ENCODE peak calls at places on chromosomes 13 and 19, in six cellular contexts. One of them, this sample, is unnamed.

GRCh38 chr13:110556224-110556606 is 5.3 kb downstream of the RAB20 start:
- DNase-seq in esophagus squamous epithelium: no peak
- DNase-seq in endothelial cell: no peak
- DNase-seq in WERI-Rb-1: no peak
- DNase-seq in CD14-positive monocyte: no peak
- DNase-seq in mesothelial cell of epicardium: no peak
- DNase-seq in this sample: no peak

GRCh38 chr19:54684537-54684936 is 21.8 kb downstream of the LILRB4 start:
- DNase-seq in esophagus squamous epithelium: no peak
- DNase-seq in endothelial cell: no peak
- DNase-seq in WERI-Rb-1: no peak
- DNase-seq in CD14-positive monocyte: no peak
- DNase-seq in mesothelial cell of epicardium: no peak
- DNase-seq in this sample: no peak

GRCh38 chr13:33178197-33178699 is 107.3 kb downstream of the STARD13 start:
- DNase-seq in esophagus squamous epithelium: no peak
- DNase-seq in endothelial cell: no peak
- DNase-seq in WERI-Rb-1: no peak
- DNase-seq in CD14-positive monocyte: no peak
- DNase-seq in mesothelial cell of epicardium: no peak
- DNase-seq in this sample: no peak

GRCh38 chr13:67650471-67650870 is 420.3 kb upstream of the PCDH9 start:
- DNase-seq in esophagus squamous epithelium: no peak
- DNase-seq in endothelial cell: no peak
- DNase-seq in WERI-Rb-1: no peak
- DNase-seq in CD14-positive monocyte: no peak
- DNase-seq in mesothelial cell of epicardium: no peak
- DNase-seq in this sample: no peak

GRCh38 chr19:913080-913748 is at the start of gene R3HDM4:
- DNase-seq in esophagus squamous epithelium: no peak
- DNase-seq in endothelial cell: peak; percentile 74
- DNase-seq in WERI-Rb-1: peak; percentile 66
- DNase-seq in CD14-positive monocyte: peak; percentile 75
- DNase-seq in mesothelial cell of epicardium: peak; percentile 84
- DNase-seq in this sample: no peak

GRCh38 chr13:30832845-30833332 is 73.2 kb upstream of the MEDAG start:
- DNase-seq in esophagus squamous epithelium: no peak
- DNase-seq in endothelial cell: no peak
- DNase-seq in WERI-Rb-1: no peak
- DNase-seq in CD14-positive monocyte: peak; percentile 51
- DNase-seq in mesothelial cell of epicardium: peak; percentile 81
- DNase-seq in this sample: no peak

GRCh38 chr19:10543420-10544241 is at the start of gene ATG4D:
- DNase-seq in esophagus squamous epithelium: no peak
- DNase-seq in endothelial cell: peak; percentile 79
- DNase-seq in WERI-Rb-1: peak; percentile 75
- DNase-seq in CD14-positive monocyte: no peak
- DNase-seq in mesothelial cell of epicardium: peak; percentile 82
- DNase-seq in this sample: no peak

GRCh38 chr19:18253130-18253529 is 21.1 kb downstream of the IQCN start:
- DNase-seq in esophagus squamous epithelium: no peak
- DNase-seq in endothelial cell: no peak
- DNase-seq in WERI-Rb-1: no peak
- DNase-seq in CD14-positive monocyte: no peak
- DNase-seq in mesothelial cell of epicardium: no peak
- DNase-seq in this sample: no peak

GRCh38 chr13:33740134-33740538 is 77.8 kb upstream of the RFC3 start:
- DNase-seq in esophagus squamous epithelium: no peak
- DNase-seq in endothelial cell: no peak
- DNase-seq in WERI-Rb-1: no peak
- DNase-seq in CD14-positive monocyte: no peak
- DNase-seq in mesothelial cell of epicardium: no peak
- DNase-seq in this sample: no peak

GRCh38 chr19:29823581-29824330 is 12.0 kb downstream of the CCNE1 start:
- DNase-seq in esophagus squamous epithelium: no peak
- DNase-seq in endothelial cell: no peak
- DNase-seq in WERI-Rb-1: no peak
- DNase-seq in CD14-positive monocyte: peak; percentile 17
- DNase-seq in mesothelial cell of epicardium: no peak
- DNase-seq in this sample: no peak

GRCh38 chr13:80605743-80606142 is 264.8 kb upstream of the SPRY2 start:
- DNase-seq in esophagus squamous epithelium: no peak
- DNase-seq in endothelial cell: no peak
- DNase-seq in WERI-Rb-1: no peak
- DNase-seq in CD14-positive monocyte: no peak
- DNase-seq in mesothelial cell of epicardium: no peak
- DNase-seq in this sample: no peak

GRCh38 chr19:34305221-34306058 is 51.1 kb downstream of the GARRE1 start:
- DNase-seq in esophagus squamous epithelium: no peak
- DNase-seq in endothelial cell: no peak
- DNase-seq in WERI-Rb-1: no peak
- DNase-seq in CD14-positive monocyte: no peak
- DNase-seq in mesothelial cell of epicardium: no peak
- DNase-seq in this sample: no peak

GRCh38 chr19:50414850-50415660 is 3.7 kb upstream of the SPIB start:
- DNase-seq in esophagus squamous epithelium: no peak
- DNase-seq in endothelial cell: peak; percentile 89
- DNase-seq in WERI-Rb-1: peak; percentile 87
- DNase-seq in CD14-positive monocyte: peak; percentile 78
- DNase-seq in mesothelial cell of epicardium: peak; percentile 89
- DNase-seq in this sample: peak; percentile 16

GRCh38 chr13:60155978-60156377 is 7.8 kb downstream of the DIAPH3 start:
- DNase-seq in esophagus squamous epithelium: no peak
- DNase-seq in endothelial cell: no peak
- DNase-seq in WERI-Rb-1: no peak
- DNase-seq in CD14-positive monocyte: no peak
- DNase-seq in mesothelial cell of epicardium: no peak
- DNase-seq in this sample: no peak

GRCh38 chr13:109416001-109416400 is 370.4 kb downstream of the IRS2 start:
- DNase-seq in esophagus squamous epithelium: no peak
- DNase-seq in endothelial cell: no peak
- DNase-seq in WERI-Rb-1: no peak
- DNase-seq in CD14-positive monocyte: no peak
- DNase-seq in mesothelial cell of epicardium: no peak
- DNase-seq in this sample: no peak

GRCh38 chr19:33891773-33892172 is 95.1 kb downstream of the KCTD15 start:
- DNase-seq in esophagus squamous epithelium: no peak
- DNase-seq in endothelial cell: no peak
- DNase-seq in WERI-Rb-1: no peak
- DNase-seq in CD14-positive monocyte: no peak
- DNase-seq in mesothelial cell of epicardium: no peak
- DNase-seq in this sample: no peak

GRCh38 chr13:27641711-27642502 is 20.2 kb downstream of the POLR1D start:
- DNase-seq in esophagus squamous epithelium: no peak
- DNase-seq in endothelial cell: no peak
- DNase-seq in WERI-Rb-1: no peak
- DNase-seq in CD14-positive monocyte: no peak
- DNase-seq in mesothelial cell of epicardium: no peak
- DNase-seq in this sample: no peak

GRCh38 chr19:46756544-46756888 is 10.3 kb upstream of the STRN4 start:
- DNase-seq in esophagus squamous epithelium: no peak
- DNase-seq in endothelial cell: no peak
- DNase-seq in WERI-Rb-1: no peak
- DNase-seq in CD14-positive monocyte: no peak
- DNase-seq in mesothelial cell of epicardium: no peak
- DNase-seq in this sample: no peak

GRCh38 chr19:39998511-39998910 is 1.7 kb downstream of the ZNF546 start:
- DNase-seq in esophagus squamous epithelium: no peak
- DNase-seq in endothelial cell: no peak
- DNase-seq in WERI-Rb-1: no peak
- DNase-seq in CD14-positive monocyte: no peak
- DNase-seq in mesothelial cell of epicardium: no peak
- DNase-seq in this sample: no peak

GRCh38 chr13:112056739-112057433 is 10.1 kb upstream of the SOX1 start:
- DNase-seq in esophagus squamous epithelium: no peak
- DNase-seq in endothelial cell: no peak
- DNase-seq in WERI-Rb-1: no peak
- DNase-seq in CD14-positive monocyte: no peak
- DNase-seq in mesothelial cell of epicardium: no peak
- DNase-seq in this sample: no peak

GRCh38 chr19:51372649-51373504 is at the start of gene NKG7:
- DNase-seq in esophagus squamous epithelium: no peak
- DNase-seq in endothelial cell: no peak
- DNase-seq in WERI-Rb-1: no peak
- DNase-seq in CD14-positive monocyte: no peak
- DNase-seq in mesothelial cell of epicardium: no peak
- DNase-seq in this sample: no peak

GRCh38 chr13:110580800-110581199 is 19.3 kb upstream of the RAB20 start:
- DNase-seq in esophagus squamous epithelium: no peak
- DNase-seq in endothelial cell: no peak
- DNase-seq in WERI-Rb-1: no peak
- DNase-seq in CD14-positive monocyte: no peak
- DNase-seq in mesothelial cell of epicardium: no peak
- DNase-seq in this sample: no peak

GRCh38 chr19:14672043-14672872 is 2.4 kb downstream of the ADGRE3 start:
- DNase-seq in esophagus squamous epithelium: no peak
- DNase-seq in endothelial cell: no peak
- DNase-seq in WERI-Rb-1: no peak
- DNase-seq in CD14-positive monocyte: peak; percentile 83
- DNase-seq in mesothelial cell of epicardium: no peak
- DNase-seq in this sample: no peak

GRCh38 chr19:47663911-47664771 is 49.1 kb upstream of the EHD2 start:
- DNase-seq in esophagus squamous epithelium: peak; percentile 10
- DNase-seq in endothelial cell: no peak
- DNase-seq in WERI-Rb-1: no peak
- DNase-seq in CD14-positive monocyte: peak; percentile 63
- DNase-seq in mesothelial cell of epicardium: no peak
- DNase-seq in this sample: peak; percentile 91

GRCh38 chr13:26965976-26966375 is 205.4 kb upstream of the GPR12 start:
- DNase-seq in esophagus squamous epithelium: no peak
- DNase-seq in endothelial cell: no peak
- DNase-seq in WERI-Rb-1: peak; percentile 82
- DNase-seq in CD14-positive monocyte: no peak
- DNase-seq in mesothelial cell of epicardium: no peak
- DNase-seq in this sample: no peak

GRCh38 chr13:112154301-112155060 is 87.5 kb downstream of the SOX1 start:
- DNase-seq in esophagus squamous epithelium: no peak
- DNase-seq in endothelial cell: no peak
- DNase-seq in WERI-Rb-1: no peak
- DNase-seq in CD14-positive monocyte: no peak
- DNase-seq in mesothelial cell of epicardium: no peak
- DNase-seq in this sample: no peak

GRCh38 chr13:97310809-97311436 is 88.8 kb downstream of the MBNL2 start:
- DNase-seq in esophagus squamous epithelium: no peak
- DNase-seq in endothelial cell: no peak
- DNase-seq in WERI-Rb-1: no peak
- DNase-seq in CD14-positive monocyte: no peak
- DNase-seq in mesothelial cell of epicardium: no peak
- DNase-seq in this sample: no peak

DNA sequence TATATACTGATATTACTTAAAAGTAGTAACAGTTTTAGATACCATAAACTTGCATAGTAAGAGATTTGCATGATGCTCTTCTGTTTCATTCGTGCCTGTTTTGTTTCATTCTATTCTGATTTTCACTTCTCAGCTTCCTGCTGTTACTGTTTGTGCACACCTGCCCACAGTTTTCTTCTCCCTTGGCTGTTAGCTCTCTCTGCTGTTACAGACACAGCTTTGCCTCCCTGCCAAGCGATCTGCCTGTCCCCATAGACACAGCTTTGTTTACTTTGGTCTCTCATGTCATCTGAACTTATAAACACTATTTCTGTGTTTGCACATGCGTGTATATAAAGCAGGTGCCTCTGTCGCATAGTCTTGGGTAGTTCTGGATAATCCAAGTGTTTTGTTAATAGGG is 21.4 kb upstream of the UPF3A start:
- DNase-seq in esophagus squamous epithelium: no peak
- DNase-seq in endothelial cell: no peak
- DNase-seq in WERI-Rb-1: no peak
- DNase-seq in CD14-positive monocyte: no peak
- DNase-seq in mesothelial cell of epicardium: no peak
- DNase-seq in this sample: no peak
- TF ChIP-seq CTCF in esophagus squamous epithelium: no peak
- TF ChIP-seq CTCF in endothelial cell: no peak
- TF ChIP-seq CTCF in WERI-Rb-1: no peak
- TF ChIP-seq CTCF in CD14-positive monocyte: no peak
- TF ChIP-seq CTCF in mesothelial cell of epicardium: no peak
- TF ChIP-seq CTCF in this sample: no peak

GRCh38 chr13:73943137-73943964 is 190.9 kb downstream of the KLF12 start:
- DNase-seq in esophagus squamous epithelium: no peak
- DNase-seq in endothelial cell: no peak
- DNase-seq in WERI-Rb-1: no peak
- DNase-seq in CD14-positive monocyte: no peak
- DNase-seq in mesothelial cell of epicardium: no peak
- DNase-seq in this sample: no peak

GRCh38 chr13:73943965-73944233 is 190.3 kb downstream of the KLF12 start:
- DNase-seq in esophagus squamous epithelium: no peak
- DNase-seq in endothelial cell: no peak
- DNase-seq in WERI-Rb-1: no peak
- DNase-seq in CD14-positive monocyte: no peak
- DNase-seq in mesothelial cell of epicardium: no peak
- DNase-seq in this sample: no peak

GRCh38 chr13:73945871-73946270 is 188.3 kb downstream of the KLF12 start:
- DNase-seq in esophagus squamous epithelium: no peak
- DNase-seq in endothelial cell: no peak
- DNase-seq in WERI-Rb-1: no peak
- DNase-seq in CD14-positive monocyte: no peak
- DNase-seq in mesothelial cell of epicardium: no peak
- DNase-seq in this sample: no peak

GRCh38 chr13:73948848-73949529 is 185.2 kb downstream of the KLF12 start:
- DNase-seq in esophagus squamous epithelium: no peak
- DNase-seq in endothelial cell: no peak
- DNase-seq in WERI-Rb-1: no peak
- DNase-seq in CD14-positive monocyte: no peak
- DNase-seq in mesothelial cell of epicardium: no peak
- DNase-seq in this sample: no peak

DNA sequence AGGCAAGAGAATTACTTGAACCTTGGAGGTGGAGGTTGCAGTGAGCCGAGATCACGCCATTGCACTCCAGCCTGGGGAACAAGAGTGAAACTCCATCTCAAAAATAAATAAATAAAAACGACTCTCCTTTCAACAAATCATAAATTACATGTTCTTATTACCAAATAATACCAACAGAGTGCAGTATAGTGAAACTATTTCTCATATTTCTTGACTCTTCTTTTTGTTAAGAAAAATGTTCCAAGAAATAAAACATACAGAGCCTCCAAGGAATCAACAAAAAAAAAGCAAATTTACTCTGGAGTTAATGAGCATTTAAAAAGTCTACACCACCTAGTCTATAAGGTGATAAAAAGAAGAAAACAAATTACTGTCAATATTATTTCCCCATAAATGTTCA is 188.8 kb downstream of the KLF12 start:
- DNase-seq in esophagus squamous epithelium: no peak
- DNase-seq in endothelial cell: no peak
- DNase-seq in WERI-Rb-1: no peak
- DNase-seq in CD14-positive monocyte: no peak
- DNase-seq in mesothelial cell of epicardium: no peak
- DNase-seq in this sample: no peak
- TF ChIP-seq CTCF in esophagus squamous epithelium: no peak
- TF ChIP-seq CTCF in endothelial cell: no peak
- TF ChIP-seq CTCF in WERI-Rb-1: no peak
- TF ChIP-seq CTCF in CD14-positive monocyte: no peak
- TF ChIP-seq CTCF in mesothelial cell of epicardium: peak; percentile 36
- TF ChIP-seq CTCF in this sample: no peak

GRCh38 chr19:32336259-32337111 is 8.9 kb upstream of the ZNF507 start:
- DNase-seq in esophagus squamous epithelium: no peak
- DNase-seq in endothelial cell: no peak
- DNase-seq in WERI-Rb-1: no peak
- DNase-seq in CD14-positive monocyte: no peak
- DNase-seq in mesothelial cell of epicardium: no peak
- DNase-seq in this sample: no peak
- TF ChIP-seq CTCF in esophagus squamous epithelium: peak; percentile 6
- TF ChIP-seq CTCF in endothelial cell: no peak
- TF ChIP-seq CTCF in WERI-Rb-1: no peak
- TF ChIP-seq CTCF in CD14-positive monocyte: no peak
- TF ChIP-seq CTCF in mesothelial cell of epicardium: no peak
- TF ChIP-seq CTCF in this sample: peak; percentile 25

GRCh38 chr19:37929512-37929911 is 22.5 kb downstream of the SIPA1L3 start:
- DNase-seq in esophagus squamous epithelium: no peak
- DNase-seq in endothelial cell: no peak
- DNase-seq in WERI-Rb-1: no peak
- DNase-seq in CD14-positive monocyte: no peak
- DNase-seq in mesothelial cell of epicardium: no peak
- DNase-seq in this sample: no peak
- TF ChIP-seq CTCF in esophagus squamous epithelium: no peak
- TF ChIP-seq CTCF in endothelial cell: no peak
- TF ChIP-seq CTCF in WERI-Rb-1: no peak
- TF ChIP-seq CTCF in CD14-positive monocyte: no peak
- TF ChIP-seq CTCF in mesothelial cell of epicardium: no peak
- TF ChIP-seq CTCF in this sample: no peak